ENCODE peak calls at places on chromosome 6, in eight cellular contexts. Z, P, R, V, F, K, U and A are unnamed samples.

GRCh38 chr6:38604700-38605099 is 35.0 kb downstream of the BTBD9 start:
- DNase-seq in Z (no peak), P (no peak), R (no peak), V (no peak), F (no peak), K (peak; percentile 16), U (no peak), A (no peak)

GRCh38 chr6:53023323-53023722 is 28.2 kb upstream of the GSTA4 start:
- DNase-seq in Z (no peak), P (no peak), R (no peak), V (no peak), F (no peak), K (no peak), U (no peak), A (no peak)

GRCh38 chr6:157287247-157287850 is 36.0 kb downstream of the TMEM242 start:
- DNase-seq in Z (no peak), P (no peak), R (no peak), V (no peak), F (no peak), K (no peak), U (no peak), A (no peak)

GRCh38 chr6:131764350-131764749 is 43.5 kb upstream of the ENPP1 start:
- DNase-seq in Z (no peak), P (no peak), R (no peak), V (no peak), F (no peak), K (peak; percentile 23), U (no peak), A (no peak)

GRCh38 chr6:131950767-131951575 is at the start of gene CCN2:
- DNase-seq in Z (peak; percentile 83), P (peak; percentile 84), R (peak; percentile 81), V (peak; percentile 83), F (peak; percentile 86), K (peak; percentile 100), U (no peak), A (peak; percentile 96)

GRCh38 chr6:167872538-167873210 is 46.0 kb downstream of the AFDN start:
- DNase-seq in Z (no peak), P (no peak), R (no peak), V (no peak), F (no peak), K (peak; percentile 47), U (no peak), A (no peak)

GRCh38 chr6:69276204-69276603 is 520.6 kb downstream of the LMBRD1 start:
- DNase-seq in Z (no peak), P (no peak), R (no peak), V (no peak), F (no peak), K (no peak), U (no peak), A (no peak)

GRCh38 chr6:127811939-127812338 is 88.9 kb downstream of the THEMIS start:
- DNase-seq in Z (no peak), P (no peak), R (no peak), V (no peak), F (no peak), K (no peak), U (no peak), A (no peak)

GRCh38 chr6:75220365-75220764 is 14.5 kb upstream of the COL12A1 start:
- DNase-seq in Z (no peak), P (no peak), R (no peak), V (no peak), F (no peak), K (peak; percentile 27), U (no peak), A (no peak)

GRCh38 chr6:31651602-31652191 is 764 bp downstream of the BAG6 start:
- DNase-seq in Z (peak; percentile 85), P (peak; percentile 83), R (peak; percentile 87), V (peak; percentile 58), F (no peak), K (peak; percentile 80), U (peak; percentile 78), A (no peak)

GRCh38 chr6:126087456-126087855 is 101.1 kb downstream of the TRMT11 start:
- DNase-seq in Z (no peak), P (no peak), R (no peak), V (no peak), F (no peak), K (no peak), U (no peak), A (no peak)

GRCh38 chr6:92826633-92827032 is 592.7 kb downstream of the EPHA7 start:
- DNase-seq in Z (no peak), P (no peak), R (no peak), V (no peak), F (no peak), K (no peak), U (no peak), A (no peak)

GRCh38 chr6:132142768-132143167 is 191.6 kb upstream of the CCN2 start:
- DNase-seq in Z (no peak), P (no peak), R (no peak), V (no peak), F (no peak), K (peak; percentile 25), U (no peak), A (no peak)

GRCh38 chr6:106973018-106973840 is 1.3 kb downstream of the CD24 start:
- DNase-seq in Z (peak; percentile 50), P (no peak), R (peak; percentile 59), V (peak; percentile 33), F (no peak), K (no peak), U (no peak), A (peak; percentile 85)

GRCh38 chr6:164947174-164947573 is 362.2 kb downstream of the C6orf118 start:
- DNase-seq in Z (no peak), P (no peak), R (no peak), V (no peak), F (no peak), K (no peak), U (no peak), A (no peak)

GRCh38 chr6:24489881-24490280 is 503 bp upstream of the GPLD1 start:
- DNase-seq in Z (peak; percentile 68), P (peak; percentile 30), R (no peak), V (no peak), F (no peak), K (peak; percentile 28), U (peak; percentile 34), A (no peak)

GRCh38 chr6:31702421-31702818 is 704 bp downstream of the ABHD16A start:
- DNase-seq in Z (no peak), P (no peak), R (no peak), V (no peak), F (no peak), K (no peak), U (no peak), A (no peak)

GRCh38 chr6:2608508-2608907 is 142.2 kb downstream of the MYLK4 start:
- DNase-seq in Z (no peak), P (no peak), R (no peak), V (no peak), F (no peak), K (no peak), U (no peak), A (no peak)

GRCh38 chr6:157014871-157015270 is 237.7 kb downstream of the ARID1B start:
- DNase-seq in Z (no peak), P (no peak), R (no peak), V (no peak), F (no peak), K (no peak), U (no peak), A (no peak)

GRCh38 chr6:139533573-139534471 is 159.4 kb upstream of the CITED2 start:
- DNase-seq in Z (no peak), P (no peak), R (peak; percentile 84), V (no peak), F (no peak), K (peak; percentile 83), U (no peak), A (no peak)

GRCh38 chr6:35034411-35035171 is 106.5 kb downstream of the TCP11 start:
- DNase-seq in Z (peak; percentile 48), P (peak; percentile 86), R (peak; percentile 84), V (no peak), F (no peak), K (no peak), U (peak; percentile 76), A (peak; percentile 91)

GRCh38 chr6:52576392-52577021 is 353 bp downstream of the TRAM2 start:
- DNase-seq in Z (peak; percentile 75), P (peak; percentile 77), R (peak; percentile 87), V (peak; percentile 67), F (no peak), K (peak; percentile 85), U (peak; percentile 86), A (peak; percentile 94)

GRCh38 chr6:73742433-73742832 is 46.4 kb downstream of the CD109 start:
- DNase-seq in Z (no peak), P (no peak), R (no peak), V (no peak), F (no peak), K (no peak), U (no peak), A (no peak)

GRCh38 chr6:122621638-122622037 is 11.4 kb downstream of the PKIB start:
- DNase-seq in Z (no peak), P (no peak), R (no peak), V (no peak), F (no peak), K (no peak), U (no peak), A (no peak)

GRCh38 chr6:39665871-39666270 is 59.3 kb downstream of the KIF6 start:
- DNase-seq in Z (no peak), P (no peak), R (no peak), V (no peak), F (no peak), K (peak; percentile 4), U (no peak), A (no peak)

GRCh38 chr6:169345198-169345597 is 91.6 kb upstream of the THBS2 start:
- DNase-seq in Z (no peak), P (no peak), R (no peak), V (no peak), F (no peak), K (no peak), U (no peak), A (no peak)

GRCh38 chr6:155366325-155366724 is 52.0 kb upstream of the TFB1M start:
- DNase-seq in Z (no peak), P (no peak), R (no peak), V (no peak), F (no peak), K (no peak), U (no peak), A (no peak)

GRCh38 chr6:30500421-30501069 is 11.2 kb downstream of the HLA-E start:
- DNase-seq in Z (no peak), P (no peak), R (no peak), V (no peak), F (no peak), K (peak; percentile 52), U (no peak), A (no peak)
- H3K4me3 ChIP-seq in Z (no peak overlapping the region), P (no peak overlapping the region), R (no peak overlapping the region), V (no peak overlapping the region), F (no peak overlapping the region), K (no peak overlapping the region), U (no peak overlapping the region), A (no peak overlapping the region)

GRCh38 chr6:27873101-27874030 is 38.8 kb downstream of the OR2B2 start:
- DNase-seq in Z (no peak), P (no peak), R (peak; percentile 88), V (no peak), F (peak; percentile 21), K (peak; percentile 83), U (peak; percentile 98), A (peak; percentile 93)
- TF ChIP-seq POLR2A in Z (peak; percentile 77), P (no peak), R (peak; percentile 74), V (peak; percentile 65), F (no peak), K (peak; percentile 92), U (peak; percentile 99), A (no peak)

GRCh38 chr6:45420083-45420908 is 42.6 kb upstream of the SUPT3H start:
- DNase-seq in Z (no peak), P (peak; percentile 26), R (peak; percentile 80), V (no peak), F (no peak), K (peak; percentile 64), U (peak; percentile 82), A (peak; percentile 84)
- H3K4me3 ChIP-seq in Z (no peak overlapping the region), P (peak overlapping the region; percentile 67), R (peak overlapping the region; percentile 61), V (peak overlapping the region; percentile 33), F (peak overlapping the region; percentile 19), K (peak overlapping the region; percentile 35), U (peak overlapping the region; percentile 69), A (no peak overlapping the region)

GRCh38 chr6:148507774-148508173 is 165.1 kb downstream of the SASH1 start:
- DNase-seq in Z (no peak), P (no peak), R (no peak), V (no peak), F (no peak), K (peak; percentile 71), U (no peak), A (peak; percentile 82)
- TF ChIP-seq POLR2A in Z (no peak), P (no peak), R (peak; percentile 17), V (no peak), F (peak; percentile 25), K (no peak), U (no peak), A (no peak)